ENCODE peak calls at places on chromosomes 6 and 20, in nine cellular contexts. D is right atrium auricular region; C is uterus; Q is esophagus muscularis mucosa; S is PC-3; P is K562; X is A549; Y is breast epithelium; K is CD4-positive, CD25-positive, alpha-beta regulatory T cell. U is an unnamed sample. For H3K4me1, the result is how much of the 10 kb centered on the place peaks cover.

GRCh38 chr6:30207619-30208295 is 5.4 kb downstream of the TRIM26 start:
- DNase-seq in S (no peak), Y (no peak), X (no peak), C (no peak), P (no peak), Q (no peak), D (no peak), K (no peak), U (no peak)

GRCh38 chr20:12816009-12816408 is 192.8 kb upstream of the SPTLC3 start:
- DNase-seq in Q (no peak), P (no peak), C (no peak), S (no peak), X (no peak), D (no peak), K (no peak), Y (no peak), U (no peak)

GRCh38 chr6:49541210-49541724 is 9.2 kb upstream of the C6orf141 start:
- DNase-seq in D (no peak), X (peak), P (peak), Q (no peak), C (no peak), K (no peak), S (peak), Y (no peak), U (no peak)

GRCh38 chr6:132247381-132248159 is 153.7 kb downstream of the MOXD1 start:
- DNase-seq in P (no peak), K (no peak), X (no peak), S (no peak), D (no peak), Y (no peak), C (no peak), Q (no peak), U (no peak)

GRCh38 chr6:107977283-107977682 is 19.3 kb upstream of the SEC63 start:
- DNase-seq in P (no peak), D (no peak), Y (no peak), K (no peak), Q (no peak), C (no peak), S (peak), X (peak), U (no peak)

GRCh38 chr6:71383891-71384489 is 95.4 kb downstream of the OGFRL1 start:
- DNase-seq in C (no peak), Q (no peak), K (no peak), Y (no peak), P (peak), S (peak), X (peak), D (no peak), U (no peak)

GRCh38 chr6:2848851-2849250 is 7.2 kb upstream of the SERPINB1 start:
- DNase-seq in S (no peak), K (peak), D (no peak), X (no peak), C (no peak), Y (no peak), Q (no peak), P (peak), U (no peak)

GRCh38 chr6:68343901-68344300 is 291.2 kb upstream of the ADGRB3 start:
- DNase-seq in C (no peak), Y (no peak), K (no peak), Q (no peak), S (peak), X (peak), P (peak), D (no peak), U (peak)

GRCh38 chr20:24781061-24781980 is 167.7 kb upstream of the CST7 start:
- DNase-seq in C (no peak), P (peak), D (no peak), Y (peak), K (no peak), S (peak), X (peak), Q (no peak), U (no peak)

GRCh38 chr20:53731595-53731994 is 138.0 kb upstream of the ZNF217 start:
- DNase-seq in C (no peak), X (no peak), S (no peak), P (no peak), K (no peak), Y (no peak), Q (no peak), D (no peak), U (no peak)

GRCh38 chr20:14189794-14190402 is 147.5 kb downstream of the FLRT3 start:
- DNase-seq in P (no peak), Q (no peak), S (peak), D (no peak), C (no peak), K (no peak), X (peak), Y (no peak), U (no peak)

GRCh38 chr6:45378324-45378926 is 691 bp upstream of the SUPT3H start:
- DNase-seq in K (no peak), C (no peak), S (no peak), Q (no peak), Y (no peak), P (no peak), X (no peak), D (no peak), U (peak)

GRCh38 chr20:44142416-44142815 is 44.6 kb downstream of the JPH2 start:
- DNase-seq in D (no peak), C (peak), Q (no peak), Y (no peak), X (no peak), K (no peak), P (no peak), S (no peak), U (no peak)

GRCh38 chr6:144528605-144529425 is 243.7 kb downstream of the UTRN start:
- DNase-seq in Y (no peak), D (no peak), Q (no peak), C (no peak), P (peak), K (no peak), X (no peak), S (peak), U (no peak)

GRCh38 chr6:8027965-8028651 is 36.1 kb downstream of the BLOC1S5 start:
- DNase-seq in K (no peak), D (no peak), C (no peak), P (no peak), Q (no peak), X (no peak), S (no peak), Y (no peak), U (peak)

GRCh38 chr20:40265872-40266533 is 423.0 kb downstream of the MAFB start:
- DNase-seq in Q (peak), P (no peak), S (peak), D (no peak), Y (no peak), C (no peak), K (no peak), X (peak), U (peak)

GRCh38 chr6:91667596-91667995 is 1080.7 kb upstream of the MAP3K7 start:
- DNase-seq in K (no peak), S (no peak), Y (no peak), P (no peak), X (no peak), Q (no peak), D (no peak), C (no peak), U (no peak)

GRCh38 chr6:5752282-5752681 is 254.4 kb downstream of the NRN1 start:
- DNase-seq in D (no peak), Y (no peak), P (no peak), S (peak), K (no peak), X (no peak), Q (no peak), C (no peak), U (no peak)

GRCh38 chr6:167127785-167128531 is 5.1 kb downstream of the CCR6 start:
- DNase-seq in Q (no peak), K (no peak), X (no peak), P (no peak), Y (no peak), S (no peak), D (no peak), C (no peak), U (no peak)
- H3K4me1 ChIP-seq in Q (under half), K (half or more), X (under half), P (under half), Y (under half), S (under half), D (under half), C (under half), U (under half)

GRCh38 chr6:134707342-134707982 is 242.4 kb downstream of the ALDH8A1 start:
- DNase-seq in S (peak), D (no peak), Q (no peak), C (no peak), K (no peak), P (no peak), Y (no peak), X (peak), U (peak)
- H3K27ac ChIP-seq in S (no peak), D (no peak), Q (no peak), C (no peak), K (no peak), P (no peak), Y (no peak), X (peak), U (peak)

GRCh38 chr20:56385130-56385529 is 6.9 kb downstream of the AURKA start:
- DNase-seq in X (no peak), Y (no peak), D (no peak), Q (no peak), C (no peak), P (no peak), S (no peak), K (no peak), U (no peak)

GRCh38 chr20:56382696-56383095 is 9.3 kb downstream of the AURKA start:
- DNase-seq in X (no peak), S (no peak), D (no peak), Y (no peak), K (no peak), Q (peak), P (peak), C (no peak), U (no peak)

GRCh38 chr20:56388882-56389281 is 3.1 kb downstream of the AURKA start:
- DNase-seq in K (no peak), S (no peak), P (no peak), Y (no peak), C (no peak), D (no peak), Q (peak), X (no peak), U (no peak)

GRCh38 chr20:56383334-56383733 is 8.7 kb downstream of the AURKA start:
- DNase-seq in X (no peak), K (no peak), S (no peak), C (no peak), D (no peak), Y (no peak), Q (peak), P (no peak), U (no peak)

DNA sequence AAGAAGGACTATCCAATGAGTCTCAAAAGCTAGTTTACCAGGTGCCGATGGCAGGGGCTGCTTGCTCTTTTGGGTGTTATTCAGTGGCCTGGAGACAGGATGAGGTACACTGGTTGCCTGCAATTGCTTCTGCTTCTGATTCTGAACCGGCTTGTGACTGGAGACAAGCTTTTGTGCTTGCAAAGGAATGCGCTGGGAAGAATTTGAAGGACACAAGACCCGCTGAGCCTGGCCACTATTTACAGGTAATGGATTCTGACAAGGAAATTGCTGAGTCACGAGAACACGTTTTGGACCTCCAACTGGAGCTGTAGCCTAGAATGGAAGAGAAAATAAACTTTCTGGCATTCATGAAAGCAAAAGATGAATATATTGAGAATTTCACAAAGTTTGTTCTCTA is 5.8 kb downstream of the AURKA start:
- DNase-seq in P (no peak), S (no peak), X (no peak), Y (no peak), C (no peak), Q (peak), K (no peak), D (no peak), U (no peak)
- H3K4me1 ChIP-seq in P (under half), S (under half), X (under half), Y (under half), C (under half), Q (under half), K (under half), D (under half), U (under half)

DNA sequence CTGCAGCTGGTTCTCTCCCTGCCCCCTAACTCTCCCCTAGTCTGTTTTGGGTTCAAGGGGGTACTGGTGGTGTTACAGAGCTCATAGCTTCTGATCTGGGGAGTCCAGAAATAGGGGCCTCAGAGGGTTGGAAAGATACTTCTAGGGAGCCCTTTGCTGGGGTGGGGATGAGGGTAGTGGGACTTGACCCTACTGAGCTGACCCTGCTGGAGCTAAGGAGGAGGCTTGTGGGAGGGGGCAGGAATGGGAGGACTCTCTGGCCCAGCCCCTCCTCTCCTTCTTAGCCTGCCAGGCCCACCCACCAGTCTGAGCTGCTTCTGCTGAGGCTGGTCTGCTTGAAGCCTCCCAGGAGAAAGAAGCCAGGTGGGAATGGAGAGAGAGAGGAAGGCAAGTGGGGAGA is at the start of gene EGFL8:
- DNase-seq in D (no peak), Q (no peak), K (no peak), P (no peak), S (no peak), X (no peak), C (no peak), Y (no peak), U (no peak)
- H3K27ac ChIP-seq in D (peak), Q (peak), K (no peak), P (no peak), S (no peak), X (no peak), C (peak), Y (peak), U (peak)

GRCh38 chr6:90496191-90496590 is 90.7 kb downstream of the MAP3K7 start:
- DNase-seq in S (no peak), D (no peak), C (no peak), K (no peak), P (no peak), Q (no peak), Y (no peak), X (no peak), U (no peak)

GRCh38 chr6:90493332-90493731 is 93.5 kb downstream of the MAP3K7 start:
- DNase-seq in P (no peak), Y (no peak), Q (no peak), X (no peak), C (no peak), D (no peak), K (no peak), S (peak), U (no peak)

GRCh38 chr6:90494067-90494773 is 92.7 kb downstream of the MAP3K7 start:
- DNase-seq in Y (no peak), X (no peak), C (no peak), D (no peak), K (no peak), Q (no peak), P (no peak), S (no peak), U (no peak)

GRCh38 chr6:90496617-90497016 is 90.3 kb downstream of the MAP3K7 start:
- DNase-seq in Q (no peak), S (no peak), K (no peak), X (no peak), P (no peak), Y (no peak), D (no peak), C (no peak), U (no peak)

DNA sequence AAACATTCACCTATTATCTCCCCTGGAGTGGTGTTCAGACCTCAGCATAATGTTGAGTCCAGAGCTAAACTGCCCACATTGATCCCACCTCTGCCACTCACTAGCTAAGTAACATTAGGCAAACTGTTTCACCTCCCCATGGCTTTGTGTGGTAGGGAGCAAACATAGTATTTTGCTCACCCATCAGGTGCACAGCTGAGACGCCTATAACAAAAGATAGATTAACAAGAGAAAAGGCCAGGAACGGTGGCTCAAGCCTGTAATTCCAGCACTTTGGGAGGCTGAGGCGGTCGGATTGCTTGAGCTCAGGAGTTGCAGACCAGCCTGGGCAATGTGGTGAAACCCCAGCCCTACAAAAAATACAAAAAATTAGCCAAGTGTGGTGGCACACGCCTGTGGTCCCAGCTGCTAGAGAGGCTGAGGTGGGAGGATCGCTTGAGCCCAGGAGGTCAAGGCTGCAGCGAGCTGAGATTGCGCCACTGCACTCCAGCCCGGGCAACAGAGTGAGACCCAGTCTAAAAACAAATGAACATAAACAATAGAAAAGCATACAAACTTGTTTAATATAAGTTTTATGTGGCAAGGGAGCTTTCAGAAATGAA is 91.6 kb downstream of the MAP3K7 start:
- DNase-seq in Y (no peak), C (no peak), X (no peak), Q (no peak), K (no peak), D (no peak), S (no peak), P (no peak), U (no peak)
- H3K4me1 ChIP-seq in Y (under half), C (under half), X (under half), Q (under half), K (under half), D (under half), S (under half), P (under half), U (under half)

GRCh38 chr20:23117738-23118137 is 31.6 kb upstream of the CD93 start:
- DNase-seq in S (no peak), K (no peak), Y (no peak), P (no peak), C (no peak), D (no peak), X (no peak), Q (no peak), U (no peak)
- H3K27ac ChIP-seq in S (no peak), K (no peak), Y (no peak), P (no peak), C (no peak), D (no peak), X (no peak), Q (no peak), U (no peak)

DNA sequence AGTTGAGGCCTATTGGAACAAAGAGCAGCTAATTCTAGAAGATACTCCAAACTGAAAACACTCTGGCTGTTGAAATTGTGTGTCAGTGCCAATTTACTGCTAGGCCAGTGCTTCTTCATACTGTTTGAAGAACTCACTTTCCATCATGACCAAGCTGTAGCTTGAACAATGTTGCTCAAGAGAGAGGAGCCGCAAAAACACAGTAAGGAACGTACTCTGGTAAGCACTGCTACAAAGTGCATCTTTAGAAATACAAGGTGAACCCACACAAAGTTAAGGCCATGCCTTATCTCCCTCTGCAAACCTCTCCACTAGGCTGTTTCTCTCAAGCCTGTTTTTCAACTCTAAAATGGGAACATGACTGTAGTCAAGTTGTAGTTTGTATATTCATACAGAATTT is 74.5 kb upstream of the TULP1 start:
- DNase-seq in D (no peak), X (no peak), S (no peak), C (no peak), K (no peak), Y (no peak), P (no peak), Q (no peak), U (no peak)
- H3K4me1 ChIP-seq in D (under half), X (under half), S (under half), C (under half), K (under half), Y (under half), P (under half), Q (half or more), U (under half)

DNA sequence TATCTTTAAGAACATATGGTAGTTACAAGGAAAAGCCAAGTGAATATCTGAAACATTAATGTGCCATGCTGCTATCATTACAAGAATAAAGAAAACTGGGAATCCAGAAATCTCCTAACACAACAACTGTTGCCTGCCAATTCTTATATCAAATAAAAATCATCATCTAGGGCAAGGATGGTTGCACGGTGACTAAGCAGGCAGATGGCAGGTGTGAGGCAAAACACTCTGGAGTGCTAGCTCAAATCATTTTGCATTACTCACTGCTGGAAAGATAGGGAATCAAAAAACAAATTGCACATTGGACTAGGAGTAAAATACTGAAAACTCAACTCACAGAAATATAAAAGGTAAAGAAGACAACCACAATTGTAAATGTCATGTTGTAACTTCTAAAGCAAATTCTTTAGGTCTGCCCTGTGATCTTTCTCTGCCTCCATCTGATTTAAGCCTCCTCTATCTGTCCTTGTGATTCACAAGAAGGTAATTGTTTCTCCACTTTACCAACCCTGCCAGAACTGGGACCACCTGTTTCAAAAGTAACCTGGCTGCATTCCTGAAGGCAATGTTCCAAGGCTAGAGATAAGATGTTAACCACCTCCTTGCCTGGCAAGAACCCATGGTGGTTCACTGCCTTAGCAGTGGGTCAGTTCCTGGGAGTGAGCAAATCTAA is 33.0 kb upstream of the LCA5 start:
- DNase-seq in Y (no peak), S (peak), Q (no peak), D (no peak), C (peak), K (no peak), X (no peak), P (no peak), U (peak)
- H3K27ac ChIP-seq in Y (peak), S (peak), Q (no peak), D (peak), C (no peak), K (no peak), X (no peak), P (no peak), U (peak)

GRCh38 chr20:33816191-33816590 is 5.0 kb downstream of the CHMP4B start:
- DNase-seq in D (no peak), P (no peak), S (no peak), Q (no peak), C (no peak), X (no peak), K (no peak), Y (no peak), U (no peak)
- H3K4me1 ChIP-seq in D (under half), P (under half), S (under half), Q (half or more), C (under half), X (under half), K (under half), Y (under half), U (half or more)